ENCODE peak calls at places on chromosomes 2 and 18, in four cellular contexts. Q is GM04504, C is T-helper 9 cell, K is iris pigment epithelial cell. D is an unnamed sample.

GRCh38 chr2:168752361-168752760 is 50.1 kb upstream of the NOSTRIN start:
- DNase-seq in Q (no peak), C (no peak), K (no peak), D (no peak)

GRCh38 chr2:15189236-15189635 is 371.9 kb downstream of the NBAS start:
- DNase-seq in Q (no peak), C (no peak), K (no peak), D (no peak)

GRCh38 chr2:231472816-231473215 is 8.5 kb upstream of the NCL start:
- DNase-seq in Q (no peak), C (no peak), K (no peak), D (no peak)

GRCh38 chr18:22344908-22345670 is 72.6 kb downstream of the CTAGE1 start:
- DNase-seq in Q (no peak), C (no peak), K (peak), D (no peak)

GRCh38 chr2:73225513-73226360 is 7.3 kb downstream of the PRADC1 start:
- DNase-seq in Q (no peak), C (no peak), K (no peak), D (no peak)

GRCh38 chr18:41982942-41983660 is 28.1 kb downstream of the PIK3C3 start:
- DNase-seq in Q (no peak), C (no peak), K (peak), D (no peak)

GRCh38 chr2:162330881-162331280 is 12.4 kb upstream of the IFIH1 start:
- DNase-seq in Q (no peak), C (no peak), K (no peak), D (no peak)

GRCh38 chr2:154713605-154714004 is 15.1 kb downstream of the KCNJ3 start:
- DNase-seq in Q (no peak), C (no peak), K (no peak), D (no peak)

GRCh38 chr2:37800176-37800835 is 124.8 kb upstream of the RMDN2 start:
- DNase-seq in Q (no peak), C (no peak), K (no peak), D (no peak)

GRCh38 chr18:75125359-75126331 is 83.3 kb downstream of the PTGR3 start:
- DNase-seq in Q (no peak), C (no peak), K (no peak), D (no peak)

GRCh38 chr2:59449264-59449663 is 1104.2 kb downstream of the BCL11A start:
- DNase-seq in Q (no peak), C (no peak), K (no peak), D (no peak)

GRCh38 chr2:130873700-130874346 is 37.1 kb downstream of the ARHGEF4 start:
- DNase-seq in Q (peak), C (peak), K (peak), D (peak)

GRCh38 chr2:62199392-62200125 is 3.6 kb downstream of the B3GNT2 start:
- DNase-seq in Q (no peak), C (no peak), K (peak), D (no peak)

GRCh38 chr18:26821181-26821580 is 44.3 kb downstream of the AQP4 start:
- DNase-seq in Q (no peak), C (no peak), K (peak), D (no peak)

GRCh38 chr2:111028720-111029119 is 92.0 kb upstream of the BCL2L11 start:
- DNase-seq in Q (no peak), C (no peak), K (no peak), D (no peak)

GRCh38 chr2:100902833-100903405 is 83.0 kb downstream of the NPAS2 start:
- DNase-seq in Q (peak), C (no peak), K (peak), D (no peak)

GRCh38 chr2:28530785-28531184 is 34.9 kb downstream of the PLB1 start:
- DNase-seq in Q (no peak), C (no peak), K (no peak), D (no peak)

GRCh38 chr2:12948963-12949353 is 232.2 kb downstream of the TRIB2 start:
- DNase-seq in Q (no peak), C (no peak), K (no peak), D (no peak)

GRCh38 chr18:34767601-34768027 is 57.5 kb downstream of the DTNA start:
- DNase-seq in Q (peak), C (no peak), K (peak), D (no peak)

D was measured in NT2/D1.